ENCODE peak calls at places on chromosome 5, in nine cellular contexts. J is GM12891; R is HEK293T; Z is T-helper 9 cell; X is activated B cell treated with CpG ODN at 0.5 μM for 24 hours; Q is ovary; D is effector memory CD4-positive, alpha-beta T cell; W is endothelial cell; B is CD4-positive, CD25-positive, alpha-beta regulatory T cell. S is an unnamed sample.

GRCh38 chr5:157857821-157858526 is 971 bp downstream of the CLINT1 start:
- DNase-seq in D (no peak), R (no peak), W (no peak), Q (no peak), Z (no peak), X (no peak), J (no peak), B (no peak), S (peak)

GRCh38 chr5:122295138-122295537 is 16.9 kb upstream of the SNCAIP start:
- DNase-seq in J (no peak), W (peak), X (no peak), R (peak), B (no peak), Q (no peak), D (no peak), Z (no peak), S (no peak)

GRCh38 chr5:59174248-59174844 is 591.5 kb downstream of the RAB3C start:
- DNase-seq in B (no peak), D (peak), Z (no peak), Q (no peak), W (peak), R (peak), X (no peak), J (no peak), S (peak)

GRCh38 chr5:136079195-136079985 is 50.6 kb downstream of the TGFBI start:
- DNase-seq in W (peak), D (no peak), R (no peak), X (no peak), Z (no peak), B (no peak), J (peak), Q (no peak), S (no peak)

GRCh38 chr5:390571-391491 is 52.1 kb upstream of the EXOC3 start:
- DNase-seq in X (no peak), W (no peak), R (no peak), D (no peak), Q (peak), B (peak), Z (no peak), J (no peak), S (no peak)

GRCh38 chr5:164679461-164679860 is 1174.0 kb downstream of the MAT2B start:
- DNase-seq in R (no peak), B (no peak), W (no peak), Q (no peak), J (no peak), X (no peak), D (no peak), Z (no peak), S (no peak)

GRCh38 chr5:170219615-170220014 is 13.2 kb upstream of the C5orf58 start:
- DNase-seq in R (no peak), W (no peak), Z (no peak), X (no peak), B (no peak), Q (no peak), D (no peak), J (no peak), S (no peak)

GRCh38 chr5:78899922-78900362 is 85.2 kb downstream of the ARSB start:
- DNase-seq in Q (no peak), Z (no peak), W (peak), D (no peak), R (peak), B (no peak), J (no peak), X (no peak), S (no peak)

GRCh38 chr5:172010278-172010677 is 3.8 kb upstream of the FBXW11 start:
- DNase-seq in J (no peak), R (no peak), B (no peak), Q (no peak), W (no peak), Z (no peak), D (no peak), X (no peak), S (no peak)

GRCh38 chr5:31153523-31153922 is 40.0 kb upstream of the CDH6 start:
- DNase-seq in Z (no peak), W (no peak), X (no peak), D (no peak), J (no peak), B (no peak), Q (no peak), R (no peak), S (no peak)

GRCh38 chr5:171367424-171368370 is 20.0 kb upstream of the NPM1 start:
- DNase-seq in W (no peak), J (no peak), X (no peak), Q (no peak), B (no peak), Z (no peak), R (no peak), D (no peak), S (no peak)